ENCODE peak calls at places on chromosomes 1 and 21, in seven cellular contexts. Z, F, X, Y, P, A and D are unnamed samples.

GRCh38 chr1:31765041-31765467 is 914 bp upstream of the ADGRB2 start:
- DNase-seq in Y (no peak), X (no peak), P (no peak), A (no peak), Z (no peak), F (no peak), D (peak)

GRCh38 chr21:30408782-30409494 is 13.1 kb downstream of the KRTAP13-1 start:
- DNase-seq in F (no peak), A (no peak), X (no peak), P (no peak), Z (peak), Y (no peak), D (peak)

GRCh38 chr1:62989497-62989896 is 205.6 kb downstream of the ATG4C start:
- DNase-seq in P (no peak), Z (no peak), Y (no peak), F (no peak), X (no peak), A (no peak), D (peak)

GRCh38 chr1:208166340-208167138 is 77.6 kb downstream of the PLXNA2 start:
- DNase-seq in Y (no peak), P (no peak), A (no peak), Z (no peak), F (no peak), X (no peak), D (no peak)

GRCh38 chr1:241325441-241325840 is 31.6 kb downstream of the RGS7 start:
- DNase-seq in X (no peak), P (no peak), Y (no peak), F (no peak), A (no peak), Z (no peak), D (no peak)

GRCh38 chr1:80896957-80897356 is 903.8 kb upstream of the ADGRL2 start:
- DNase-seq in X (no peak), Y (no peak), Z (no peak), P (no peak), F (no peak), A (no peak), D (no peak)

GRCh38 chr1:10544239-10544638 is 69.5 kb downstream of the PEX14 start:
- DNase-seq in X (peak), F (no peak), P (no peak), A (no peak), Z (no peak), Y (no peak), D (no peak)

GRCh38 chr1:243595527-243596206 is 254.4 kb downstream of the AKT3 start:
- DNase-seq in F (no peak), Y (no peak), Z (no peak), P (no peak), A (no peak), X (no peak), D (no peak)

GRCh38 chr1:87888456-87888855 is 559.8 kb downstream of the LMO4 start:
- DNase-seq in Z (peak), Y (no peak), F (no peak), P (no peak), A (no peak), X (no peak), D (no peak)

GRCh38 chr1:97254731-97255463 is 533.3 kb downstream of the PTBP2 start:
- DNase-seq in F (no peak), X (no peak), A (no peak), P (no peak), Y (no peak), Z (no peak), D (no peak)

GRCh38 chr1:247681288-247681897 is 1.9 kb upstream of the OR13G1 start:
- DNase-seq in Y (no peak), F (peak), P (no peak), A (no peak), X (peak), Z (no peak), D (peak)

GRCh38 chr1:14549897-14550635 is 48.4 kb upstream of the KAZN start:
- DNase-seq in Y (no peak), Z (no peak), P (no peak), F (no peak), A (no peak), X (no peak), D (no peak)

GRCh38 chr1:29415156-29415830 is 179.0 kb downstream of the PTPRU start:
- DNase-seq in P (no peak), X (no peak), A (no peak), F (no peak), Z (no peak), Y (peak), D (peak)

GRCh38 chr1:201748331-201748730 is 80.6 kb upstream of the IPO9 start:
- DNase-seq in F (no peak), A (no peak), P (peak), X (no peak), Z (peak), Y (no peak), D (peak)

GRCh38 chr1:15808955-15809354 is 1.5 kb upstream of the UQCRHL start:
- DNase-seq in Z (no peak), F (no peak), X (no peak), P (no peak), Y (no peak), A (no peak), D (no peak)

GRCh38 chr1:228898582-228898992 is 163.3 kb downstream of the RHOU start:
- DNase-seq in Y (no peak), A (no peak), X (no peak), F (peak), P (no peak), Z (no peak), D (no peak)

GRCh38 chr1:198556969-198557368 is 16.5 kb upstream of the ATP6V1G3 start:
- DNase-seq in F (peak), Z (no peak), Y (no peak), P (peak), X (peak), A (peak), D (peak)

GRCh38 chr1:243408479-243408878 is 152.6 kb downstream of the SDCCAG8 start:
- DNase-seq in F (no peak), Y (no peak), Z (no peak), X (no peak), P (no peak), A (no peak), D (no peak)

GRCh38 chr1:168469690-168470089 is 74.1 kb downstream of the XCL2 start:
- DNase-seq in Z (peak), X (no peak), F (no peak), Y (no peak), P (peak), A (no peak), D (peak)

GRCh38 chr1:5943373-5944068 is 48.7 kb downstream of the NPHP4 start:
- DNase-seq in X (no peak), A (no peak), Z (peak), P (no peak), Y (peak), F (no peak), D (no peak)

GRCh38 chr1:56206391-56206790 is 373.0 kb downstream of the PLPP3 start:
- DNase-seq in A (no peak), F (no peak), Y (no peak), Z (no peak), P (no peak), X (no peak), D (no peak)

GRCh38 chr1:160522622-160523345 is at the start of gene SLAMF6:
- DNase-seq in F (peak), Y (no peak), X (peak), Z (no peak), A (no peak), P (no peak), D (no peak)

GRCh38 chr1:48667782-48668181 is 108.9 kb downstream of the BEND5 start:
- DNase-seq in Z (no peak), P (no peak), Y (no peak), A (no peak), X (no peak), F (no peak), D (no peak)

GRCh38 chr1:237562247-237562823 is 328.4 kb downstream of the ZP4 start:
- DNase-seq in Z (peak), A (no peak), P (no peak), Y (no peak), F (peak), X (peak), D (peak)

GRCh38 chr1:3671371-3672180 is 19.3 kb downstream of the TP73 start:
- DNase-seq in Z (no peak), F (no peak), Y (no peak), P (no peak), A (no peak), X (no peak), D (peak)

GRCh38 chr1:40899230-40899870 is 37.2 kb upstream of the CITED4 start:
- DNase-seq in X (no peak), Z (no peak), F (no peak), Y (no peak), P (no peak), A (no peak), D (no peak)

GRCh38 chr1:162710349-162710748 is 78.1 kb downstream of the DDR2 start:
- DNase-seq in X (no peak), Y (no peak), P (no peak), A (no peak), Z (peak), F (no peak), D (no peak)

GRCh38 chr21:29221259-29221744 is 77.4 kb upstream of the BACH1 start:
- DNase-seq in A (no peak), F (no peak), X (no peak), P (no peak), Y (no peak), Z (no peak), D (peak)

GRCh38 chr1:61469365-61469764 is 255.6 kb downstream of the TM2D1 start:
- DNase-seq in F (no peak), Z (no peak), X (no peak), Y (no peak), P (no peak), A (no peak), D (no peak)

GRCh38 chr1:181038399-181038873 is 4.7 kb downstream of the MR1 start:
- DNase-seq in A (peak), F (peak), Z (peak), Y (no peak), P (no peak), X (peak), D (peak)

GRCh38 chr21:44423312-44423821 is 31.9 kb upstream of the LRRC3 start:
- DNase-seq in X (no peak), P (no peak), Z (no peak), F (no peak), Y (peak), A (no peak), D (no peak)

GRCh38 chr1:178093958-178094751 is at the start of gene RASAL2:
- DNase-seq in F (peak), Z (peak), Y (peak), A (peak), P (peak), X (no peak), D (peak)

GRCh38 chr1:212606734-212607205 is 1.8 kb upstream of the ATF3 start:
- DNase-seq in Z (no peak), F (peak), X (peak), A (no peak), P (no peak), Y (no peak), D (no peak)

GRCh38 chr1:228041316-228041715 is 34.5 kb downstream of the WNT3A start:
- DNase-seq in F (no peak), X (no peak), Y (no peak), P (no peak), Z (no peak), A (no peak), D (no peak)

GRCh38 chr1:100053727-100054126 is 79.0 kb downstream of the SASS6 start:
- DNase-seq in Z (no peak), F (no peak), A (no peak), X (no peak), P (no peak), Y (no peak), D (no peak)

GRCh38 chr21:28439852-28440251 is 552.8 kb downstream of the LTN1 start:
- DNase-seq in X (no peak), P (no peak), A (no peak), Z (no peak), Y (no peak), F (no peak), D (no peak)

GRCh38 chr1:145892486-145893087 is 6.9 kb upstream of the ANKRD35 start:
- DNase-seq in X (no peak), Y (no peak), P (no peak), A (no peak), Z (no peak), F (no peak), D (peak)

GRCh38 chr1:232922475-232922874 is 27.9 kb upstream of the NTPCR start:
- DNase-seq in X (no peak), F (no peak), A (no peak), Z (peak), Y (no peak), P (no peak), D (peak)

GRCh38 chr1:41073971-41074370 is 52.4 kb upstream of the SLFNL1 start:
- DNase-seq in X (no peak), Y (no peak), F (no peak), A (no peak), Z (peak), P (no peak), D (peak)

GRCh38 chr1:19345391-19345790 is 33.3 kb downstream of the SLC66A1 start:
- DNase-seq in P (no peak), F (no peak), Y (no peak), A (no peak), Z (no peak), X (no peak), D (no peak)